ENCODE peak calls at places on chromosomes 4 and X, in eight cellular contexts. T is psoas muscle; O is CD8-positive, alpha-beta T cell; P is right atrium auricular region; E is MM.1S; K is spleen; Z is PC-9; J is upper lobe of right lung. A is an unnamed sample.
A peak's percentile ranks its signal among the peaks of the same experiment; 100 is the strongest.

GRCh38 chr4:147247577-147247976 is 233.3 kb upstream of the EDNRA start:
- DNase-seq in T (no peak), O (no peak), P (no peak), E (no peak), K (no peak), Z (no peak), J (no peak), A (no peak)

GRCh38 chr4:101232074-101232776 is 115.1 kb downstream of the PPP3CA start:
- DNase-seq in T (peak; percentile 48), O (no peak), P (no peak), E (peak; percentile 58), K (no peak), Z (no peak), J (no peak), A (peak; percentile 11)

GRCh38 chr4:75555294-75556164 is at the start of gene ODAPH:
- DNase-seq in T (no peak), O (no peak), P (no peak), E (peak; percentile 86), K (no peak), Z (peak; percentile 77), J (no peak), A (no peak)

GRCh38 chr4:128871948-128872347 is 62.4 kb downstream of the JADE1 start:
- DNase-seq in T (no peak), O (no peak), P (no peak), E (no peak), K (no peak), Z (no peak), J (no peak), A (no peak)

GRCh38 chrX:24494544-24495113 is 29.5 kb downstream of the PDK3 start:
- DNase-seq in T (no peak), O (no peak), P (no peak), E (no peak), K (no peak), Z (peak; percentile 37), J (no peak), A (no peak)

GRCh38 chr4:111362891-111363290 is 740.0 kb upstream of the PITX2 start:
- DNase-seq in T (peak; percentile 30), O (no peak), P (no peak), E (no peak), K (no peak), Z (no peak), J (no peak), A (peak; percentile 27)

GRCh38 chr4:121138014-121138413 is 26.1 kb downstream of the TNIP3 start:
- DNase-seq in T (no peak), O (no peak), P (no peak), E (no peak), K (no peak), Z (no peak), J (no peak), A (no peak)

GRCh38 chr4:159768011-159768410 is 665.1 kb downstream of the RAPGEF2 start:
- DNase-seq in T (no peak), O (no peak), P (no peak), E (no peak), K (no peak), Z (no peak), J (no peak), A (no peak)

GRCh38 chr4:149008415-149009025 is 566.3 kb upstream of the NR3C2 start:
- DNase-seq in T (no peak), O (no peak), P (no peak), E (no peak), K (no peak), Z (no peak), J (no peak), A (no peak)

GRCh38 chr4:27218013-27218412 is 357.4 kb downstream of the STIM2 start:
- DNase-seq in T (no peak), O (no peak), P (no peak), E (no peak), K (no peak), Z (no peak), J (no peak), A (no peak)

GRCh38 chrX:69466546-69466945 is 37.6 kb upstream of the NALF2 start:
- DNase-seq in T (no peak), O (no peak), P (no peak), E (no peak), K (no peak), Z (no peak), J (no peak), A (no peak)

GRCh38 chr4:186915816-186916215 is 192.2 kb upstream of the FAT1 start:
- DNase-seq in T (no peak), O (no peak), P (no peak), E (no peak), K (no peak), Z (no peak), J (no peak), A (no peak)

GRCh38 chr4:128810331-128810870 is 901 bp downstream of the JADE1 start:
- DNase-seq in T (no peak), O (peak; percentile 5), P (peak; percentile 63), E (peak; percentile 69), K (peak; percentile 82), Z (peak; percentile 36), J (no peak), A (peak; percentile 29)

GRCh38 chr4:74410272-74410671 is 34.7 kb upstream of the AREG start:
- DNase-seq in T (no peak), O (no peak), P (no peak), E (no peak), K (no peak), Z (no peak), J (no peak), A (no peak)

GRCh38 chr4:87918314-87919058 is 57.0 kb upstream of the SPP1 start:
- DNase-seq in T (no peak), O (no peak), P (no peak), E (no peak), K (no peak), Z (no peak), J (no peak), A (no peak)

GRCh38 chr4:153407906-153408305 is 58.3 kb upstream of the TMEM131L start:
- DNase-seq in T (no peak), O (no peak), P (no peak), E (no peak), K (no peak), Z (no peak), J (no peak), A (no peak)
- H3K27ac ChIP-seq in T (no peak overlapping the region), O (no peak overlapping the region), P (no peak overlapping the region), E (no peak overlapping the region), K (no peak overlapping the region), Z (no peak overlapping the region), J (no peak overlapping the region), A (no peak overlapping the region)

GRCh38 chr4:78032929-78033328 is 24.2 kb upstream of the FRAS1 start:
- DNase-seq in T (no peak), O (no peak), P (no peak), E (no peak), K (no peak), Z (no peak), J (no peak), A (no peak)

GRCh38 chr4:78033859-78034258 is 23.3 kb upstream of the FRAS1 start:
- DNase-seq in T (no peak), O (no peak), P (no peak), E (no peak), K (no peak), Z (no peak), J (no peak), A (no peak)

GRCh38 chr4:78031457-78031856 is 25.7 kb upstream of the FRAS1 start:
- DNase-seq in T (no peak), O (no peak), P (no peak), E (no peak), K (no peak), Z (no peak), J (no peak), A (no peak)

GRCh38 chr4:78032446-78032845 is 24.7 kb upstream of the FRAS1 start:
- DNase-seq in T (no peak), O (no peak), P (no peak), E (no peak), K (no peak), Z (peak; percentile 40), J (no peak), A (no peak)
- H3K9me3 ChIP-seq in T (no peaks in the 10 kb centered on the region), O (no peaks in the 10 kb centered on the region), P (no peaks in the 10 kb centered on the region), E (no peaks in the 10 kb centered on the region), K (no peaks in the 10 kb centered on the region), Z (no peaks in the 10 kb centered on the region), J (no peaks in the 10 kb centered on the region), A (no peaks in the 10 kb centered on the region)

DNA sequence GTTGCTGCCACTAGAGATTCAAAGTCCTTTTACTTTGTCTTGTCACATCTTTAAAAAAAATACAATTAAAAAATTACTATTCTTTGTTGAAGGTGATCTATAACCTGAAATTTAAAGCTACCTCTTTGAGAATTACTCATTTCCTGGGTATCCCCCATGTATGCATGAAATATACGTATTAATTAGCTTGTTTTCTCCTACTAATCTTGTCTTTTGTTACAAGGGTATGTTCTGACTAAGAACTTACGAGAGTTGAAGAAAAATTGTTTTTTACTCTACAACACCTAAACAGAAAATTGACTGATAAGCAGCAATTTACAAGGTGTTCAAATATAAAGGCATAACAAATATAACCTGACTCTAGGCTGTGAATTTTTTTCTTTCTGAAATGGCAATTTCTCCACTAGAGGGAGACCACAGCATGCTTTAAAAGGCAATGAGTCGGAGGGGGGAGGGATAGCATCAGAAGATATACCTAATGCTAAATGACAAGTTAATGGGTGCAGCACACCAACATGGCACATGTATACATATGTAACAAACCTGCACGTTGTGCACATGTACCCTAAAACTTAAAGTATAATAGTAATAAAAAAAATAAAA is 249.6 kb downstream of the OPHN1 start:
- DNase-seq in T (no peak), O (no peak), P (no peak), E (peak; percentile 52), K (no peak), Z (no peak), J (no peak), A (no peak)
- TF ChIP-seq CTCF in T (no peak), O (no peak), P (no peak), E (peak; percentile 33), K (no peak), Z (peak; percentile 74), J (peak; percentile 36), A (peak; percentile 26)

DNA sequence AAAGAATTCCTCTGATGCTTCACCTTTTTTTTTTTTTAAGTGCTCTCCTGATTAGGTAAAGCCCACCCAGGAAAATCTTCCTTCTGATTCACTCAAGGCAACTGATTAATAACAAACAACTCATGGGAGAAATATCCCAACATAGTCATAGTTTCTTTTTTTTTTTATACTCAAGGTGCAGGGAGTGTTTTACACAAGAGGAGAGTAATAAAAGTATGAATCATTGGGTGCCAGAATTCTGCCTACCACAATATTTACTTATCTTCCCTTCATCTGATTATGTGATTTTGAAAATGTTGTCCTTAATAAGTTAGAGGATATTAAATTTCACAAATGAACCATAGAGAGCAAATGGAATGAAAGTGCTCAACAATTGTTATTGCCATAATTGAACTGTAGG is 329.9 kb downstream of the TECRL start:
- DNase-seq in T (no peak), O (no peak), P (no peak), E (no peak), K (no peak), Z (no peak), J (no peak), A (no peak)
- H3K27ac ChIP-seq in T (no peak overlapping the region), O (no peak overlapping the region), P (no peak overlapping the region), E (no peak overlapping the region), K (no peak overlapping the region), Z (no peak overlapping the region), J (no peak overlapping the region), A (no peak overlapping the region)

GRCh38 chr4:374298-375160 is 36.9 kb downstream of the ZNF141 start:
- DNase-seq in T (no peak), O (no peak), P (no peak), E (no peak), K (no peak), Z (no peak), J (no peak), A (no peak)
- H3K9me3 ChIP-seq in T (peaks cover 96% of the 10 kb centered on the region), O (peaks cover 56% of the 10 kb centered on the region), P (peaks cover 62% of the 10 kb centered on the region), E (no peaks in the 10 kb centered on the region), K (peaks cover 100% of the 10 kb centered on the region), Z (no peaks in the 10 kb centered on the region), J (peaks cover 98% of the 10 kb centered on the region), A (peaks cover 100% of the 10 kb centered on the region)